ENCODE peak calls at places on chromosomes 5 and 9, in seven cellular contexts. One of them, this sample, is unnamed.

GRCh38 chr9:134165357-134166315 is 1.3 kb upstream of the RNU6ATAC start:
- DNase-seq in memory B cell: peak; percentile 33
- DNase-seq in frontal cortex: no peak
- DNase-seq in CD8-positive, alpha-beta T cell: peak; percentile 23
- DNase-seq in activated T-cell treated with anti-CD3 and anti-CD28 coated beads, Interleukin-2, amount 50 U/mL, for 1 hour: peak; percentile 57
- DNase-seq in cardiac muscle cell: no peak
- DNase-seq in choroid plexus epithelial cell: peak; percentile 27
- DNase-seq in this sample: peak; percentile 71

GRCh38 chr9:72902268-72902667 is 50.6 kb downstream of the ALDH1A1 start:
- DNase-seq in memory B cell: no peak
- DNase-seq in frontal cortex: no peak
- DNase-seq in CD8-positive, alpha-beta T cell: no peak
- DNase-seq in activated T-cell treated with anti-CD3 and anti-CD28 coated beads, Interleukin-2, amount 50 U/mL, for 1 hour: no peak
- DNase-seq in cardiac muscle cell: no peak
- DNase-seq in choroid plexus epithelial cell: no peak
- DNase-seq in this sample: no peak

GRCh38 chr5:116272281-116272941 is 187.6 kb downstream of the COMMD10 start:
- DNase-seq in memory B cell: no peak
- DNase-seq in frontal cortex: no peak
- DNase-seq in CD8-positive, alpha-beta T cell: no peak
- DNase-seq in activated T-cell treated with anti-CD3 and anti-CD28 coated beads, Interleukin-2, amount 50 U/mL, for 1 hour: no peak
- DNase-seq in cardiac muscle cell: no peak
- DNase-seq in choroid plexus epithelial cell: peak; percentile 64
- DNase-seq in this sample: no peak

GRCh38 chr5:171524461-171524860 is 105.0 kb downstream of the FGF18 start:
- DNase-seq in memory B cell: no peak
- DNase-seq in frontal cortex: no peak
- DNase-seq in CD8-positive, alpha-beta T cell: no peak
- DNase-seq in activated T-cell treated with anti-CD3 and anti-CD28 coated beads, Interleukin-2, amount 50 U/mL, for 1 hour: no peak
- DNase-seq in cardiac muscle cell: no peak
- DNase-seq in choroid plexus epithelial cell: no peak
- DNase-seq in this sample: no peak

GRCh38 chr9:116497081-116497480 is 190.0 kb upstream of the TRIM32 start:
- DNase-seq in memory B cell: no peak
- DNase-seq in frontal cortex: no peak
- DNase-seq in CD8-positive, alpha-beta T cell: no peak
- DNase-seq in activated T-cell treated with anti-CD3 and anti-CD28 coated beads, Interleukin-2, amount 50 U/mL, for 1 hour: no peak
- DNase-seq in cardiac muscle cell: no peak
- DNase-seq in choroid plexus epithelial cell: no peak
- DNase-seq in this sample: no peak

GRCh38 chr9:3824062-3824461 is 298.3 kb upstream of the RFX3 start:
- DNase-seq in memory B cell: no peak
- DNase-seq in frontal cortex: no peak
- DNase-seq in CD8-positive, alpha-beta T cell: no peak
- DNase-seq in activated T-cell treated with anti-CD3 and anti-CD28 coated beads, Interleukin-2, amount 50 U/mL, for 1 hour: no peak
- DNase-seq in cardiac muscle cell: no peak
- DNase-seq in choroid plexus epithelial cell: no peak
- DNase-seq in this sample: no peak

GRCh38 chr9:129236441-129237145 is 58.5 kb upstream of the IER5L start:
- DNase-seq in memory B cell: no peak
- DNase-seq in frontal cortex: no peak
- DNase-seq in CD8-positive, alpha-beta T cell: no peak
- DNase-seq in activated T-cell treated with anti-CD3 and anti-CD28 coated beads, Interleukin-2, amount 50 U/mL, for 1 hour: peak; percentile 42
- DNase-seq in cardiac muscle cell: no peak
- DNase-seq in choroid plexus epithelial cell: no peak
- DNase-seq in this sample: no peak

GRCh38 chr9:124014355-124015026 is 2.9 kb downstream of the LHX2 start:
- DNase-seq in memory B cell: no peak
- DNase-seq in frontal cortex: no peak
- DNase-seq in CD8-positive, alpha-beta T cell: no peak
- DNase-seq in activated T-cell treated with anti-CD3 and anti-CD28 coated beads, Interleukin-2, amount 50 U/mL, for 1 hour: no peak
- DNase-seq in cardiac muscle cell: no peak
- DNase-seq in choroid plexus epithelial cell: no peak
- DNase-seq in this sample: no peak

GRCh38 chr5:298737-299125 is 22.8 kb upstream of the AHRR start:
- DNase-seq in memory B cell: no peak
- DNase-seq in frontal cortex: no peak
- DNase-seq in CD8-positive, alpha-beta T cell: no peak
- DNase-seq in activated T-cell treated with anti-CD3 and anti-CD28 coated beads, Interleukin-2, amount 50 U/mL, for 1 hour: no peak
- DNase-seq in cardiac muscle cell: no peak
- DNase-seq in choroid plexus epithelial cell: no peak
- DNase-seq in this sample: no peak

GRCh38 chr9:126671381-126671831 is 57.7 kb downstream of the LMX1B start:
- DNase-seq in memory B cell: no peak
- DNase-seq in frontal cortex: no peak
- DNase-seq in CD8-positive, alpha-beta T cell: no peak
- DNase-seq in activated T-cell treated with anti-CD3 and anti-CD28 coated beads, Interleukin-2, amount 50 U/mL, for 1 hour: no peak
- DNase-seq in cardiac muscle cell: no peak
- DNase-seq in choroid plexus epithelial cell: peak; percentile 7
- DNase-seq in this sample: no peak

GRCh38 chr5:6850033-6850432 is 136.8 kb downstream of the TENT4A start:
- DNase-seq in memory B cell: no peak
- DNase-seq in frontal cortex: no peak
- DNase-seq in CD8-positive, alpha-beta T cell: no peak
- DNase-seq in activated T-cell treated with anti-CD3 and anti-CD28 coated beads, Interleukin-2, amount 50 U/mL, for 1 hour: no peak
- DNase-seq in cardiac muscle cell: no peak
- DNase-seq in choroid plexus epithelial cell: no peak
- DNase-seq in this sample: no peak

This sample was measured in GM12865.